ENCODE peak calls at places on chromosomes 11 and 22, in six cellular contexts. E is astrocyte of the cerebellum, W is GM03348, L is coronary artery, X is substantia nigra, Z is HS-27A. G is an unnamed sample.
A peak's percentile ranks its signal among the peaks of the same experiment; 100 is the strongest.

GRCh38 chr11:117919326-117920275 is 9.6 kb downstream of the TMPRSS13 start:
- DNase-seq in L (no peak), W (no peak), Z (no peak), X (no peak), E (no peak), G (no peak)

GRCh38 chr11:41414771-41415440 is 44.5 kb downstream of the LRRC4C start:
- DNase-seq in L (no peak), Z (no peak), X (no peak), E (no peak), W (no peak), G (no peak)

GRCh38 chr22:48250937-48251530 is 1488.6 kb downstream of the TBC1D22A start:
- DNase-seq in E (no peak), X (no peak), W (no peak), L (no peak), Z (no peak), G (no peak)

GRCh38 chr11:101428918-101429317 is 154.9 kb downstream of the TRPC6 start:
- DNase-seq in Z (no peak), X (no peak), L (no peak), W (peak; percentile 36), E (peak; percentile 8), G (no peak)

GRCh38 chr11:11500744-11501487 is 120.9 kb downstream of the GALNT18 start:
- DNase-seq in Z (no peak), L (no peak), X (no peak), W (no peak), E (no peak), G (no peak)

GRCh38 chr11:17428930-17429329 is 40.5 kb upstream of the KCNJ11 start:
- DNase-seq in Z (no peak), L (no peak), E (no peak), X (no peak), W (no peak), G (no peak)

GRCh38 chr22:39128508-39128907 is 24.0 kb downstream of the CBX7 start:
- DNase-seq in Z (no peak), W (peak; percentile 1), L (no peak), E (no peak), X (no peak), G (no peak)

GRCh38 chr22:45444168-45444567 is 30.7 kb downstream of the RIBC2 start:
- DNase-seq in L (no peak), X (no peak), Z (no peak), E (no peak), W (no peak), G (no peak)

GRCh38 chr11:62566247-62566646 is 7.4 kb downstream of the EEF1G start:
- DNase-seq in E (no peak), Z (no peak), X (no peak), L (no peak), W (no peak), G (no peak)

GRCh38 chr22:50306753-50307749 is at the start of gene PLXNB2:
- DNase-seq in E (peak; percentile 39), X (peak; percentile 82), Z (no peak), W (peak; percentile 93), L (no peak), G (no peak)

GRCh38 chr11:33452806-33453205 is 195.6 kb downstream of the HIPK3 start:
- DNase-seq in W (peak; percentile 84), E (peak; percentile 81), Z (peak; percentile 82), L (no peak), X (no peak), G (no peak)

GRCh38 chr22:22167791-22168189 is 76.8 kb upstream of the VPREB1 start:
- DNase-seq in W (no peak), X (no peak), L (no peak), E (no peak), Z (no peak), G (no peak)

GRCh38 chr11:18706330-18707243 is 8.0 kb downstream of the TMEM86A start:
- DNase-seq in E (no peak), W (peak; percentile 44), L (no peak), Z (no peak), X (peak; percentile 65), G (no peak)